ENCODE peak calls at places on chromosomes 4 and X, in eight cellular contexts. V, A, U, B, M, T, F and E are unnamed samples.

GRCh38 chr4:29571322-29571721 is 1148.8 kb upstream of the PCDH7 start:
- DNase-seq in F (peak), B (no peak), V (no peak), M (no peak), A (no peak), U (no peak), T (no peak), E (no peak)

GRCh38 chr4:103498161-103499070 is 221.4 kb downstream of the TACR3 start:
- DNase-seq in A (no peak), F (peak), T (no peak), B (no peak), V (peak), M (no peak), U (no peak), E (peak)

GRCh38 chr4:14856076-14856926 is 146.0 kb upstream of the CPEB2 start:
- DNase-seq in U (no peak), A (peak), F (peak), T (no peak), V (peak), M (peak), B (peak), E (peak)

GRCh38 chr4:3317011-3317655 is 24.3 kb downstream of the RGS12 start:
- DNase-seq in F (no peak), B (no peak), U (no peak), A (no peak), M (no peak), V (no peak), T (no peak), E (no peak)

GRCh38 chr4:185399466-185399865 is 2.8 kb downstream of the ANKRD37 start:
- DNase-seq in T (no peak), B (no peak), M (no peak), F (no peak), V (no peak), U (no peak), A (no peak), E (no peak)

GRCh38 chr4:1232661-1233621 is 16.0 kb downstream of the CTBP1 start:
- DNase-seq in M (no peak), A (no peak), U (no peak), T (no peak), V (no peak), B (no peak), F (no peak), E (no peak)

GRCh38 chr4:89914609-89915008 is 20.0 kb downstream of the MMRN1 start:
- DNase-seq in F (no peak), M (no peak), B (no peak), V (no peak), U (no peak), T (peak), A (no peak), E (no peak)

GRCh38 chr4:182207806-182208483 is 35.3 kb upstream of the TENM3 start:
- DNase-seq in U (no peak), T (no peak), V (peak), A (no peak), B (no peak), M (no peak), F (peak), E (no peak)

GRCh38 chr4:155612074-155612473 is 54.6 kb upstream of the GUCY1A1 start:
- DNase-seq in M (no peak), T (no peak), U (no peak), V (no peak), B (no peak), F (no peak), A (no peak), E (no peak)

GRCh38 chr4:140448830-140449229 is 21.4 kb upstream of the CLGN start:
- DNase-seq in F (no peak), B (no peak), V (no peak), A (no peak), T (no peak), U (no peak), M (no peak), E (peak)

GRCh38 chr4:145278341-145279121 is 98.1 kb upstream of the OTUD4 start:
- DNase-seq in F (peak), T (no peak), U (no peak), B (no peak), A (no peak), M (no peak), V (peak), E (no peak)

GRCh38 chr4:10317345-10317744 is 139.9 kb downstream of the ZNF518B start:
- DNase-seq in V (no peak), M (no peak), T (no peak), A (no peak), B (no peak), U (no peak), F (no peak), E (no peak)

GRCh38 chr4:186472948-186473347 is 82.4 kb downstream of the MTNR1A start:
- DNase-seq in F (peak), U (peak), A (no peak), B (no peak), T (peak), M (no peak), V (peak), E (peak)

GRCh38 chr4:145546556-145546955 is 64.9 kb downstream of the SMAD1 start:
- DNase-seq in M (no peak), F (no peak), B (no peak), T (no peak), U (no peak), A (no peak), V (no peak), E (no peak)

GRCh38 chr4:38069271-38069760 is 109.1 kb downstream of the PTTG2 start:
- DNase-seq in V (no peak), U (no peak), M (peak), T (no peak), B (peak), A (no peak), F (peak), E (no peak)

GRCh38 chr4:3369781-3370660 is 71.7 kb upstream of the HGFAC start:
- DNase-seq in T (peak), V (peak), B (no peak), U (peak), A (no peak), F (peak), M (peak), E (peak)

GRCh38 chr4:40976343-40976742 is 226.6 kb downstream of the NSUN7 start:
- DNase-seq in M (peak), V (peak), T (peak), F (peak), B (no peak), A (no peak), U (peak), E (peak)

GRCh38 chr4:129095811-129096454 is at the start of gene C4orf33:
- DNase-seq in U (peak), T (no peak), V (peak), B (peak), A (peak), F (peak), M (peak), E (peak)

GRCh38 chr4:10417720-10418119 is 39.5 kb downstream of the ZNF518B start:
- DNase-seq in M (no peak), A (no peak), V (no peak), F (no peak), T (no peak), B (no peak), U (no peak), E (no peak)

GRCh38 chrX:30150196-30150895 is 65.0 kb upstream of the MAGEB2 start:
- DNase-seq in T (no peak), U (no peak), V (peak), A (no peak), F (peak), B (no peak), M (no peak), E (no peak)

GRCh38 chr4:145308598-145308997 is 128.2 kb upstream of the OTUD4 start:
- DNase-seq in U (no peak), F (no peak), A (no peak), V (no peak), M (no peak), T (no peak), B (no peak), E (no peak)

GRCh38 chr4:2057382-2058065 is 1.6 kb upstream of the NAT8L start:
- DNase-seq in T (no peak), B (no peak), V (no peak), A (no peak), U (no peak), M (no peak), F (no peak), E (no peak)

GRCh38 chr4:169582706-169583105 is 29.7 kb downstream of the NEK1 start:
- DNase-seq in B (no peak), T (no peak), F (peak), V (peak), U (no peak), A (no peak), M (no peak), E (no peak)

GRCh38 chr4:124757121-124757520 is 44.6 kb upstream of the ANKRD50 start:
- DNase-seq in M (no peak), U (no peak), A (no peak), T (no peak), F (peak), V (peak), B (no peak), E (no peak)

GRCh38 chrX:9635368-9635767 is 130.3 kb downstream of the GPR143 start:
- DNase-seq in F (no peak), T (no peak), U (no peak), M (no peak), A (no peak), V (no peak), B (no peak), E (no peak)

GRCh38 chr4:187668683-187669082 is 326.9 kb upstream of the ZFP42 start:
- DNase-seq in U (no peak), M (no peak), T (no peak), F (peak), V (peak), B (no peak), A (no peak), E (no peak)

GRCh38 chrX:68234171-68234910 is 199.0 kb downstream of the OPHN1 start:
- DNase-seq in V (no peak), F (no peak), A (no peak), U (no peak), T (no peak), B (no peak), M (no peak), E (no peak)

GRCh38 chrX:14528629-14529287 is 578 bp upstream of the GLRA2 start:
- DNase-seq in B (peak), F (peak), T (peak), A (peak), V (peak), U (peak), M (peak), E (peak)

GRCh38 chr4:3416270-3416669 is 25.5 kb upstream of the HGFAC start:
- DNase-seq in B (no peak), A (no peak), U (no peak), M (no peak), V (no peak), F (no peak), T (no peak), E (peak)

GRCh38 chr4:110484767-110485166 is 8.8 kb downstream of the ENPEP start:
- DNase-seq in F (peak), T (no peak), V (peak), U (no peak), A (no peak), M (no peak), B (no peak), E (no peak)

GRCh38 chr4:57064120-57064519 is 46.1 kb downstream of the IGFBP7 start:
- DNase-seq in T (no peak), V (no peak), B (no peak), A (no peak), F (no peak), M (no peak), U (no peak), E (no peak)

GRCh38 chr4:135418353-135418752 is 1216.8 kb upstream of the PABPC4L start:
- DNase-seq in V (peak), T (peak), A (no peak), F (peak), B (no peak), M (no peak), U (peak), E (no peak)

GRCh38 chrX:15749642-15750610 is 11.9 kb downstream of the CA5B start:
- DNase-seq in F (peak), A (no peak), V (peak), U (peak), B (no peak), M (peak), T (no peak), E (no peak)

GRCh38 chr4:48017108-48017527 is 546 bp downstream of the NIPAL1 start:
- DNase-seq in F (peak), M (peak), B (peak), V (peak), T (no peak), U (no peak), A (no peak), E (no peak)